ENCODE peak calls at places on chromosomes 1 and 21, in six cellular contexts. One of them, this sample, is unnamed.

GRCh38 chr1:209651148-209651547 is 1.1 kb downstream of the LAMB3 start:
- DNase-seq in brain microvascular endothelial cell: peak; percentile 79
- DNase-seq in transverse colon: peak; percentile 84
- DNase-seq in A549: peak; percentile 84
- DNase-seq in cardiac muscle cell: no peak
- DNase-seq in HL-60: peak; percentile 79
- DNase-seq in this sample: no peak

GRCh38 chr1:48966583-48966982 is 189.9 kb upstream of the BEND5 start:
- DNase-seq in HL-60: no peak
- DNase-seq in transverse colon: no peak
- DNase-seq in A549: no peak
- DNase-seq in cardiac muscle cell: no peak
- DNase-seq in brain microvascular endothelial cell: no peak
- DNase-seq in this sample: no peak

GRCh38 chr1:18527921-18528320 is 47.2 kb downstream of the KLHDC7A start:
- DNase-seq in HL-60: no peak
- DNase-seq in A549: no peak
- DNase-seq in cardiac muscle cell: no peak
- DNase-seq in brain microvascular endothelial cell: no peak
- DNase-seq in transverse colon: no peak
- DNase-seq in this sample: no peak

GRCh38 chr1:12148958-12149790 is 17.6 kb upstream of the TNFRSF1B start:
- DNase-seq in transverse colon: no peak
- DNase-seq in brain microvascular endothelial cell: no peak
- DNase-seq in A549: no peak
- DNase-seq in cardiac muscle cell: no peak
- DNase-seq in HL-60: no peak
- DNase-seq in this sample: no peak

GRCh38 chr1:11784256-11784992 is 21.3 kb downstream of the MTHFR start:
- DNase-seq in transverse colon: no peak
- DNase-seq in A549: no peak
- DNase-seq in cardiac muscle cell: no peak
- DNase-seq in brain microvascular endothelial cell: no peak
- DNase-seq in HL-60: no peak
- DNase-seq in this sample: no peak

GRCh38 chr1:8121261-8122159 is 95.4 kb upstream of the ERRFI1 start:
- DNase-seq in HL-60: no peak
- DNase-seq in brain microvascular endothelial cell: peak; percentile 71
- DNase-seq in cardiac muscle cell: peak; percentile 36
- DNase-seq in A549: no peak
- DNase-seq in transverse colon: peak; percentile 57
- DNase-seq in this sample: no peak

GRCh38 chr1:114505148-114505561 is 5.8 kb downstream of the TRIM33 start:
- DNase-seq in HL-60: peak; percentile 33
- DNase-seq in cardiac muscle cell: no peak
- DNase-seq in A549: no peak
- DNase-seq in brain microvascular endothelial cell: no peak
- DNase-seq in transverse colon: no peak
- DNase-seq in this sample: no peak

GRCh38 chr1:110542730-110543129 is 23.8 kb upstream of the KCNA10 start:
- DNase-seq in HL-60: peak; percentile 14
- DNase-seq in brain microvascular endothelial cell: peak; percentile 41
- DNase-seq in A549: no peak
- DNase-seq in transverse colon: no peak
- DNase-seq in cardiac muscle cell: peak; percentile 75
- DNase-seq in this sample: no peak

GRCh38 chr1:91124290-91124975 is 102.6 kb upstream of the ZNF644 start:
- DNase-seq in cardiac muscle cell: no peak
- DNase-seq in transverse colon: no peak
- DNase-seq in HL-60: no peak
- DNase-seq in A549: no peak
- DNase-seq in brain microvascular endothelial cell: no peak
- DNase-seq in this sample: no peak

GRCh38 chr21:14273736-14274538 is 58.0 kb downstream of the RBM11 start:
- DNase-seq in transverse colon: peak; percentile 94
- DNase-seq in HL-60: no peak
- DNase-seq in cardiac muscle cell: no peak
- DNase-seq in A549: no peak
- DNase-seq in brain microvascular endothelial cell: no peak
- DNase-seq in this sample: peak; percentile 8

GRCh38 chr1:178938959-178939317 is 68.1 kb upstream of the ANGPTL1 start:
- DNase-seq in brain microvascular endothelial cell: no peak
- DNase-seq in HL-60: no peak
- DNase-seq in A549: no peak
- DNase-seq in transverse colon: peak; percentile 57
- DNase-seq in cardiac muscle cell: no peak
- DNase-seq in this sample: no peak

GRCh38 chr21:17805966-17806365 is 13.2 kb downstream of the C21orf91 start:
- DNase-seq in A549: no peak
- DNase-seq in HL-60: no peak
- DNase-seq in brain microvascular endothelial cell: no peak
- DNase-seq in cardiac muscle cell: no peak
- DNase-seq in transverse colon: no peak
- DNase-seq in this sample: no peak

GRCh38 chr1:81846630-81847029 is 45.9 kb downstream of the ADGRL2 start:
- DNase-seq in HL-60: no peak
- DNase-seq in transverse colon: no peak
- DNase-seq in brain microvascular endothelial cell: no peak
- DNase-seq in cardiac muscle cell: no peak
- DNase-seq in A549: no peak
- DNase-seq in this sample: no peak

GRCh38 chr1:94037392-94038229 is 83.3 kb downstream of the ABCA4 start:
- DNase-seq in brain microvascular endothelial cell: no peak
- DNase-seq in transverse colon: no peak
- DNase-seq in A549: no peak
- DNase-seq in HL-60: no peak
- DNase-seq in cardiac muscle cell: no peak
- DNase-seq in this sample: no peak
- H3K27ac ChIP-seq in brain microvascular endothelial cell: no peak overlapping the region
- H3K27ac ChIP-seq in transverse colon: no peak overlapping the region
- H3K27ac ChIP-seq in A549: no peak overlapping the region
- H3K27ac ChIP-seq in HL-60: no peak overlapping the region
- H3K27ac ChIP-seq in cardiac muscle cell: no peak overlapping the region
- H3K27ac ChIP-seq in this sample: no peak overlapping the region

DNA sequence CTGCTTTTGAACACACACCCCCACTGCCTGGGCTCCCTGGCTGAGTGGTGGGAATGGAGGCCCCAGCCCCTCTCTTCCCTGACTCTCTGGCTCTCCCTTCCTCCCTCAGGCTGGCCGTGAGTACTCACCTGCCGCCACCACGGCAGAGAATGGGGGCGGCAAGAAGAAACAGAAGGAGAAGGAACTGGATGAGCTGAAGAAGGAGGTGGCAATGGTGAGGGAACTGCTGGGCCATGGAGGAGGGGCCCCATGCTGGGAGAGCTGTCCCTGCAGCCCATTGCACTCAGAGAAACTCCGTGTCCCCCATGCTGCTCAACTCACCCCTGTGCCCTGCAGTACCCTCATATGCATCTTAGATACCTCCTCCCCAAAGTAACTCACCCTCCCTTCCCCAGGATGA is 5.2 kb downstream of the ATP1A2 start:
- DNase-seq in A549: no peak
- DNase-seq in cardiac muscle cell: no peak
- DNase-seq in HL-60: no peak
- DNase-seq in transverse colon: no peak
- DNase-seq in brain microvascular endothelial cell: no peak
- DNase-seq in this sample: no peak
- H3K27ac ChIP-seq in A549: peak overlapping the region; percentile 60
- H3K27ac ChIP-seq in cardiac muscle cell: no peak overlapping the region
- H3K27ac ChIP-seq in HL-60: no peak overlapping the region
- H3K27ac ChIP-seq in transverse colon: no peak overlapping the region
- H3K27ac ChIP-seq in brain microvascular endothelial cell: no peak overlapping the region
- H3K27ac ChIP-seq in this sample: peak overlapping the region; percentile 32

GRCh38 chr1:19884312-19884711 is 2.1 kb downstream of the OTUD3 start:
- DNase-seq in A549: no peak
- DNase-seq in HL-60: no peak
- DNase-seq in brain microvascular endothelial cell: no peak
- DNase-seq in cardiac muscle cell: no peak
- DNase-seq in transverse colon: no peak
- DNase-seq in this sample: no peak
- H3K27ac ChIP-seq in A549: no peak overlapping the region
- H3K27ac ChIP-seq in HL-60: no peak overlapping the region
- H3K27ac ChIP-seq in brain microvascular endothelial cell: no peak overlapping the region
- H3K27ac ChIP-seq in cardiac muscle cell: no peak overlapping the region
- H3K27ac ChIP-seq in transverse colon: no peak overlapping the region
- H3K27ac ChIP-seq in this sample: no peak overlapping the region

DNA sequence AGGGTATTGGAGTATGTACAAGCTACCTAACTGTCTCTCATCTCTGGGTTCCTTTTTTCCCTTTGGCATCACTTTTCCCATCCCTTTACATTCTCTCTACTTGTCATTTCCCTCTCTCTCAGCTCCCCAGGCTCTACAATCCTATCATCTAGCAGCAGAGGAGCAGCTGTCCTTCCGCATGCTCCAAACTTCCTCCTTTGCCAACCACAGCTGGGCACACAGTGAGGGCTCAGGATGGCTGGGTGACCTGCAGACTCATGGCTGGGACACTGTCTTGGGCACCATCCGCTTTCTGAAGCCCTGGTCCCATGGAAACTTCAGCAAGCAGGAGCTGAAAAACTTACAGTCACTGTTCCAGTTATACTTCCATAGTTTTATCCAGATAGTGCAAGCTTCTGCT is 561 bp downstream of the CD1E start:
- DNase-seq in A549: no peak
- DNase-seq in brain microvascular endothelial cell: no peak
- DNase-seq in cardiac muscle cell: no peak
- DNase-seq in transverse colon: no peak
- DNase-seq in HL-60: peak; percentile 67
- DNase-seq in this sample: no peak
- H3K27ac ChIP-seq in A549: no peak overlapping the region
- H3K27ac ChIP-seq in brain microvascular endothelial cell: no peak overlapping the region
- H3K27ac ChIP-seq in cardiac muscle cell: no peak overlapping the region
- H3K27ac ChIP-seq in transverse colon: no peak overlapping the region
- H3K27ac ChIP-seq in HL-60: no peak overlapping the region
- H3K27ac ChIP-seq in this sample: no peak overlapping the region

DNA sequence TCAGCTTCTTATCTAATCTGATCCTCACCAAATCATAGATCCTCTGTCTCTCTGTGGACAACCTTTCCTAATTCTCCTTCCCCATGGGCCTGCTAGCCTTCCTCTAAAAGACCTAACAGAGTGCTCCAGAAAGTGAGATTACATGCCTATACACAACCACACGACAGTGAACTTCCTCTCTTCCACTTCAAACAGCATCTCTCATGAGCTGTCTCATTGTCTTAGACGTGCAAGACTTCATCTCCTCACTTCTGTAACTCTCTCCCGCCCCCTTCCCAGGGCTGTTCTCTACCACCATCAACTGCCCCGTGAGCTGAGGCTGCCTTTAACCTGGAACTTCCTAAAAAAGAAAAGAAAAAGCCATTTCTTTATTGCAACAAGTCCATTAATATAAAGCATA is 14.1 kb upstream of the A3GALT2 start:
- DNase-seq in A549: no peak
- DNase-seq in cardiac muscle cell: no peak
- DNase-seq in transverse colon: no peak
- DNase-seq in brain microvascular endothelial cell: no peak
- DNase-seq in HL-60: peak; percentile 81
- DNase-seq in this sample: no peak
- H3K27ac ChIP-seq in A549: no peak overlapping the region
- H3K27ac ChIP-seq in cardiac muscle cell: no peak overlapping the region
- H3K27ac ChIP-seq in transverse colon: peak overlapping the region; percentile 97
- H3K27ac ChIP-seq in brain microvascular endothelial cell: peak overlapping the region; percentile 36
- H3K27ac ChIP-seq in HL-60: no peak overlapping the region
- H3K27ac ChIP-seq in this sample: peak overlapping the region; percentile 20

GRCh38 chr1:112881742-112882127 is 74.3 kb downstream of the SLC16A1 start:
- DNase-seq in transverse colon: peak; percentile 50
- DNase-seq in HL-60: no peak
- DNase-seq in brain microvascular endothelial cell: no peak
- DNase-seq in A549: no peak
- DNase-seq in cardiac muscle cell: no peak
- DNase-seq in this sample: peak; percentile 8
- H3K27ac ChIP-seq in transverse colon: peak overlapping the region; percentile 49
- H3K27ac ChIP-seq in HL-60: no peak overlapping the region
- H3K27ac ChIP-seq in brain microvascular endothelial cell: no peak overlapping the region
- H3K27ac ChIP-seq in A549: no peak overlapping the region
- H3K27ac ChIP-seq in cardiac muscle cell: no peak overlapping the region
- H3K27ac ChIP-seq in this sample: no peak overlapping the region

GRCh38 chr1:31372051-31372450 is 825 bp downstream of the FABP3 start:
- DNase-seq in brain microvascular endothelial cell: no peak
- DNase-seq in cardiac muscle cell: peak; percentile 18
- DNase-seq in HL-60: no peak
- DNase-seq in A549: no peak
- DNase-seq in transverse colon: no peak
- DNase-seq in this sample: no peak
- H3K27ac ChIP-seq in brain microvascular endothelial cell: no peak overlapping the region
- H3K27ac ChIP-seq in cardiac muscle cell: peak overlapping the region; percentile 100
- H3K27ac ChIP-seq in HL-60: no peak overlapping the region
- H3K27ac ChIP-seq in A549: no peak overlapping the region
- H3K27ac ChIP-seq in transverse colon: peak overlapping the region; percentile 86
- H3K27ac ChIP-seq in this sample: peak overlapping the region; percentile 39

DNA sequence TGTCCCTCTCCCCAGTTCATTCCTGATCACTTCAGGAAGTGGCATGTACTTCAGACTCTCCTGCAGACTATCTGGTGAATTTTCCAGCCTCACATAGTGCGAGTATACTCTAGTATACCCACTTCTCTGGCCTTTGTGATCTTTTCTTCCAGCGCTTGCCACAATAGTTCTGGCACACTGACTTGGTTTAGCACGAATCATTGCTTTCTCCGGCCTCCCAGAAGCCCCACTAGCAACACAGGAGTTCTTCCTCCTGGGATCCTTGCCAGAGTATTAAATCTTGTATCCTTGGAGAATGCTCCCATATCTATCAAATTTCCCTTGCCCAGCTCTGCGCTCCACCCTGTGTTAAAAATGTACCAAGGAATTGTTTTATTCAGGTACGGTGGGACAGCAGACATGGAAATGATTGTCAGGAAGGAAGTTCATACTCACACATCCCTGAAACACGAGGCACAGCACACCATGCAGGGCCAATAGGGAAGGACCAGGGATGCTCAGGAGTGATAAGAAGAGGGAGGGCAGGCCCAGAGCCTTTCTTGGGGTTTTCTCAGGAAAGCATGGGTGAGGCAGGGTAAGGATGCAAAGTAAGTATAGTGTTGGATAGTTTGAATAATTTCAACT is 136.7 kb downstream of the ADSS2 start:
- DNase-seq in cardiac muscle cell: no peak
- DNase-seq in HL-60: no peak
- DNase-seq in brain microvascular endothelial cell: no peak
- DNase-seq in A549: no peak
- DNase-seq in transverse colon: no peak
- DNase-seq in this sample: no peak
- H3K27ac ChIP-seq in cardiac muscle cell: no peak overlapping the region
- H3K27ac ChIP-seq in HL-60: no peak overlapping the region
- H3K27ac ChIP-seq in brain microvascular endothelial cell: no peak overlapping the region
- H3K27ac ChIP-seq in A549: peak overlapping the region; percentile 7
- H3K27ac ChIP-seq in transverse colon: no peak overlapping the region
- H3K27ac ChIP-seq in this sample: no peak overlapping the region

DNA sequence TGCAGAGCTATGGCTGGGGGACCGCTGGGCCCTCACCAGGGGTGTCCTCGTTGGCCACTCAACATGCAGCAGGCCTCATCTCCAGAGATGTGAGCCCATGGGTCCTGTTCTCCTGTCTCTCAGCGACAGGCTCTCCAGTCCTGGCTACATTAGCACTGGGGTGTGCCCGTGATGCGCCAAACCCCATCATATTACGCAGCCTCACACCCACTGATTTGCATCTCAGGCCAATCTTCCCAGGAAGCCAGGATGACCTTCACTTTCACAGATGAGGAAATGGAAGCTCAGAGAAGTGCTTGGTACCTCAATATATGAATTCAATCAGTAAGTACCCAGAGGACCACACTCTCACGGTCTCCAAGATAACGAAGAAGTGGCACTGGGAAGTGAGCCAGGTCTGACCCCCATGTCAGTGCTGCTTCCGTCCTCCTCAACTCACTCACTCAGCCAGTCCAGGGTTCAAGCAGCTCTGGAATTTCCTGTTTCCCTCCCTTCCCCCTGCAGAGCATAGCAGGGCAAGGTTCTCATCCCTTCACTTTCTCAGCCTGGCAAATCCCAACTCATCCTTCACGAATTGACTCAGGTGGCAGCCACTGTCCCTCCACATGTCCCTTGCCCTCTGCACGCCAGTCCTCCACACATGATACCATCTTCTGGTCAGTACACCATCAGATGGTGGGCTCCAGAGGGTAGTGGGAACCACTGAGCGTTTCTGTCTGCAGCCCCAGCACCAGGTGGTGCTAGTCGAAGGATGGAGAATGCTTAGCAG is 28.9 kb upstream of the EVA1B start:
- DNase-seq in HL-60: no peak
- DNase-seq in cardiac muscle cell: peak; percentile 31
- DNase-seq in transverse colon: no peak
- DNase-seq in A549: no peak
- DNase-seq in brain microvascular endothelial cell: no peak
- DNase-seq in this sample: no peak
- H3K27ac ChIP-seq in HL-60: no peak overlapping the region
- H3K27ac ChIP-seq in cardiac muscle cell: peak overlapping the region; percentile 57
- H3K27ac ChIP-seq in transverse colon: peak overlapping the region; percentile 65
- H3K27ac ChIP-seq in A549: peak overlapping the region; percentile 93
- H3K27ac ChIP-seq in brain microvascular endothelial cell: peak overlapping the region; percentile 91
- H3K27ac ChIP-seq in this sample: no peak overlapping the region